ENCODE peak calls at places on chromosomes 6 and 20, in five cellular contexts. Y is posterior cingulate gyrus, C is T-helper 1 cell, B is PC-3, T is NCI-H1694 treated with DMSO at 0.1 percent for 48 hours. J is an unnamed sample.

GRCh38 chr6:39224058-39224457 is 5.2 kb downstream of the KCNK5 start:
- DNase-seq in Y (no peak), C (no peak), B (no peak), T (no peak), J (no peak)

GRCh38 chr6:119521251-119521650 is 171.7 kb upstream of the MAN1A1 start:
- DNase-seq in Y (no peak), C (no peak), B (no peak), T (no peak), J (no peak)

GRCh38 chr20:40960521-40960956 is 68.1 kb upstream of the TOP1 start:
- DNase-seq in Y (no peak), C (no peak), B (no peak), T (no peak), J (no peak)

GRCh38 chr20:61576372-61576771 is 324.3 kb downstream of the CDH4 start:
- DNase-seq in Y (no peak), C (no peak), B (no peak), T (no peak), J (no peak)

GRCh38 chr20:28562510-28562898 is 2695.0 kb upstream of the DEFB115 start:
- DNase-seq in Y (no peak), C (no peak), B (peak), T (no peak), J (peak)

GRCh38 chr6:144659202-144659731 is 374.1 kb downstream of the UTRN start:
- DNase-seq in Y (no peak), C (no peak), B (no peak), T (no peak), J (peak)

GRCh38 chr6:30163918-30164654 is 740 bp downstream of the TRIM15 start:
- DNase-seq in Y (no peak), C (no peak), B (no peak), T (no peak), J (no peak)

GRCh38 chr6:134446228-134446848 is 128.4 kb upstream of the SGK1 start:
- DNase-seq in Y (no peak), C (no peak), B (no peak), T (peak), J (no peak)

GRCh38 chr20:31840906-31841816 is 4.2 kb downstream of the FOXS1 start:
- DNase-seq in Y (no peak), C (no peak), B (no peak), T (no peak), J (no peak)